ENCODE peak calls at places on chromosomes 5 and 9, in five cellular contexts. One of them, this sample, is unnamed.

GRCh38 chr5:36688722-36689121 is 82.3 kb downstream of the SLC1A3 start:
- DNase-seq in CD8-positive, alpha-beta T cell: no peak
- DNase-seq in A549: peak
- DNase-seq in fibroblast of the aortic adventitia: no peak
- DNase-seq in WTC11: peak
- DNase-seq in this sample: no peak

GRCh38 chr9:127862075-127863011 is 7.9 kb upstream of the ENG start:
- DNase-seq in CD8-positive, alpha-beta T cell: peak
- DNase-seq in A549: no peak
- DNase-seq in fibroblast of the aortic adventitia: no peak
- DNase-seq in WTC11: no peak
- DNase-seq in this sample: no peak

GRCh38 chr5:174559141-174559540 is 165.2 kb upstream of the MSX2 start:
- DNase-seq in CD8-positive, alpha-beta T cell: no peak
- DNase-seq in A549: no peak
- DNase-seq in fibroblast of the aortic adventitia: no peak
- DNase-seq in WTC11: no peak
- DNase-seq in this sample: no peak

GRCh38 chr5:74185599-74185998 is 454.9 kb downstream of the ENC1 start:
- DNase-seq in CD8-positive, alpha-beta T cell: no peak
- DNase-seq in A549: no peak
- DNase-seq in fibroblast of the aortic adventitia: peak
- DNase-seq in WTC11: no peak
- DNase-seq in this sample: no peak

GRCh38 chr5:63931841-63932240 is 30.4 kb downstream of the HTR1A start:
- DNase-seq in CD8-positive, alpha-beta T cell: no peak
- DNase-seq in A549: no peak
- DNase-seq in fibroblast of the aortic adventitia: no peak
- DNase-seq in WTC11: no peak
- DNase-seq in this sample: no peak

GRCh38 chr9:13213998-13214397 is 65.5 kb downstream of the MPDZ start:
- DNase-seq in CD8-positive, alpha-beta T cell: no peak
- DNase-seq in A549: no peak
- DNase-seq in fibroblast of the aortic adventitia: no peak
- DNase-seq in WTC11: no peak
- DNase-seq in this sample: no peak

GRCh38 chr5:920321-920720 is 27.6 kb downstream of the TRIP13 start:
- DNase-seq in CD8-positive, alpha-beta T cell: no peak
- DNase-seq in A549: no peak
- DNase-seq in fibroblast of the aortic adventitia: no peak
- DNase-seq in WTC11: no peak
- DNase-seq in this sample: no peak

GRCh38 chr9:114591206-114591853 is 3.8 kb downstream of the ATP6V1G1 start:
- DNase-seq in CD8-positive, alpha-beta T cell: no peak
- DNase-seq in A549: no peak
- DNase-seq in fibroblast of the aortic adventitia: peak
- DNase-seq in WTC11: no peak
- DNase-seq in this sample: no peak

GRCh38 chr5:143791848-143792701 is 19.9 kb upstream of the HMHB1 start:
- DNase-seq in CD8-positive, alpha-beta T cell: no peak
- DNase-seq in A549: no peak
- DNase-seq in fibroblast of the aortic adventitia: no peak
- DNase-seq in WTC11: no peak
- DNase-seq in this sample: no peak

GRCh38 chr5:151456321-151456940 is 9.0 kb downstream of the SLC36A1 start:
- DNase-seq in CD8-positive, alpha-beta T cell: no peak
- DNase-seq in A549: no peak
- DNase-seq in fibroblast of the aortic adventitia: no peak
- DNase-seq in WTC11: no peak
- DNase-seq in this sample: no peak

DNA sequence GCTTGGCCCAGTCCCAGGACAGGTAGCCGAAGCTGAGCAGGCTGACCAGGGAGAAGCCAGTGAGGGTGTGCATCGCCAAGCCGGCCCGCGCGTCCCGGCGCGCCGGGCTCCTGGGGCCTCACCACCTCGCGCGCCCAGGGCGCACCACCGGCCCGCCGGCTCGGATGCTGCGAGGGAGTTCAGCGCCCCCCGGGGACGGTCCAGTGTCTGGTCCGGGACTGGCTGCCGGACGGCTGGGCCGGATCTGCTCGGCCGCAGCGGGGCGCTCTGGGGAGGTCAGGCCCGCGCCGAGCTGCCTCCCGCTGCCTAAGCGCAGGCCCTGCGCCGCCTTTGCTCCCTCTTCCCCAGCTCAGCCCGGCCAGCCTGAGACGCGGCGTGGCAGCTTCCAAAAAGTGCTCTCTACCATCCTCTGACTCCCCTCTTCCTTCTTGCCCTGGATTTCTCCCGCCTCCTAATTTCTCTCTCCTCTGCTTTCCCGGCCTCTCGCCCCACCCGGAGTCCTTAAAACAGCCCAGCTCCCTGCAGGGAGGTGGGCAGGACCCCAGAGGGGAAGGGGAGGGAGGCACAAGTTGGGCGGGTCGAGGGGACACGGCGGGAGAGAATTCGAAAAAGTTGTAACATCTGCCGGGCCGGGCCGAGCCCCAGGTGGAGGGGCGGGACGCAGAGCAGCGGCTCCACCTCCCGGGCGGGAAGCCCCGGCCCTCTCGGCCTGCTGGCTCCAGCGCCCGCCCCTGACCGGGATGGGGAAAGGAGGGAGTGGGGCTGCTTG is at the start of gene ARSI:
- DNase-seq in CD8-positive, alpha-beta T cell: no peak
- DNase-seq in A549: peak
- DNase-seq in fibroblast of the aortic adventitia: peak
- DNase-seq in WTC11: peak
- DNase-seq in this sample: no peak
- TF ChIP-seq CTCF in CD8-positive, alpha-beta T cell: no peak
- TF ChIP-seq CTCF in A549: peak
- TF ChIP-seq CTCF in fibroblast of the aortic adventitia: peak
- TF ChIP-seq CTCF in WTC11: no peak
- TF ChIP-seq CTCF in this sample: peak

GRCh38 chr9:87684627-87685204 is 41.2 kb upstream of the CTSL start:
- DNase-seq in CD8-positive, alpha-beta T cell: no peak
- DNase-seq in A549: peak
- DNase-seq in fibroblast of the aortic adventitia: peak
- DNase-seq in WTC11: peak
- DNase-seq in this sample: peak
- TF ChIP-seq CTCF in CD8-positive, alpha-beta T cell: no peak
- TF ChIP-seq CTCF in A549: peak
- TF ChIP-seq CTCF in fibroblast of the aortic adventitia: peak
- TF ChIP-seq CTCF in WTC11: peak
- TF ChIP-seq CTCF in this sample: peak

DNA sequence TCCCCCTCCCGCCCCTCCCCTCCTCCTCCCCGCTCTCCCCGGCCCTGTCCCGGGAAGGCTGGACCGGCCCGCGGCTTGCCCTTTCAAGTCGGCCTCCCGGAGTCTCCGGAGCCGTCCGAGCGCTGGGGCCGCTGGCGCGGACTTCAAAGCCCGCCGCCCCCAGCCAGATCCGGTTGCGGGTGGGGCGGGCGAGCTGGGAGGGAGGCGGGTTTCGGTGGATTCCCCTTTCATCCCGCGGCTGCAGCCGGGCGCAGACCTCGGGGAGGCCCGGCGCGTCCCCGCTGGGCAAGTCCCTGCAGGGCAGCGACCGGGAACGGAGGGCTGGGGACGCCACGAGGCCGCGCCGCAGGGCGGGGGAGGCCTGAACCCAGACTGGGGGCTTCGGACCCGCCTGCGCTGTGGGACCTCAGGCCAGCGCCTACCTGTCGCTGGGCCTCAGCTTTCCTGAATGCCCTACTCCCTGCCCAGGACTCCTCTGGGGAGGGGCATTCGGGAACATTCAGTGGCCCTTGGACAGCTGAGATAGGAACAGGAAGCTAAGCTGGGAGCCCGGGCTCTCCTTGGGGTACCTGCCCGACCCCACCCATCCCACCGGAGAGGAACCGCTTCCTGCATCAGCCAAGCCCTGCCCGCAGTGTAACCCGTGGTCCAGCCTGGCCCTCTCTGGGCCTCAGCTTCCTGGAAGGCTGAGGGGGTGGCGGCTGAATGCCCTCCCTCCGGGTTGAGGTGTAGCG is 23.4 kb downstream of the C9orf50 start:
- DNase-seq in CD8-positive, alpha-beta T cell: no peak
- DNase-seq in A549: peak
- DNase-seq in fibroblast of the aortic adventitia: peak
- DNase-seq in WTC11: peak
- DNase-seq in this sample: peak
- TF ChIP-seq CTCF in CD8-positive, alpha-beta T cell: no peak
- TF ChIP-seq CTCF in A549: no peak
- TF ChIP-seq CTCF in fibroblast of the aortic adventitia: no peak
- TF ChIP-seq CTCF in WTC11: no peak
- TF ChIP-seq CTCF in this sample: no peak

GRCh38 chr9:74497750-74498615 is 848 bp downstream of the RORB start:
- DNase-seq in CD8-positive, alpha-beta T cell: no peak
- DNase-seq in A549: no peak
- DNase-seq in fibroblast of the aortic adventitia: peak
- DNase-seq in WTC11: peak
- DNase-seq in this sample: peak
- TF ChIP-seq CTCF in CD8-positive, alpha-beta T cell: no peak
- TF ChIP-seq CTCF in A549: no peak
- TF ChIP-seq CTCF in fibroblast of the aortic adventitia: no peak
- TF ChIP-seq CTCF in WTC11: no peak
- TF ChIP-seq CTCF in this sample: no peak